ENCODE peak calls at places on chromosome 12, in six cellular contexts. One of them, this sample, is unnamed.

GRCh38 chr12:81699572-81699971 is 59.6 kb downstream of the PPFIA2 start:
- DNase-seq in HFFc6: no peak
- DNase-seq in endothelial cell: no peak
- DNase-seq in right lobe of liver: no peak
- DNase-seq in fibroblast of pulmonary artery: no peak
- DNase-seq in GM13977: no peak
- DNase-seq in this sample: no peak

GRCh38 chr12:43896496-43896895 is 60.6 kb downstream of the TMEM117 start:
- DNase-seq in HFFc6: no peak
- DNase-seq in endothelial cell: no peak
- DNase-seq in right lobe of liver: no peak
- DNase-seq in fibroblast of pulmonary artery: no peak
- DNase-seq in GM13977: no peak
- DNase-seq in this sample: no peak

GRCh38 chr12:76020731-76021672 is 10.6 kb downstream of the PHLDA1 start:
- DNase-seq in HFFc6: peak; percentile 98
- DNase-seq in endothelial cell: no peak
- DNase-seq in right lobe of liver: no peak
- DNase-seq in fibroblast of pulmonary artery: peak; percentile 97
- DNase-seq in GM13977: no peak
- DNase-seq in this sample: no peak

GRCh38 chr12:1474059-1474537 is 120.3 kb downstream of the FBXL14 start:
- DNase-seq in HFFc6: peak; percentile 98
- DNase-seq in endothelial cell: no peak
- DNase-seq in right lobe of liver: no peak
- DNase-seq in fibroblast of pulmonary artery: peak; percentile 90
- DNase-seq in GM13977: no peak
- DNase-seq in this sample: no peak

GRCh38 chr12:89750821-89751227 is 42.2 kb upstream of the ATP2B1 start:
- DNase-seq in HFFc6: peak; percentile 73
- DNase-seq in endothelial cell: no peak
- DNase-seq in right lobe of liver: no peak
- DNase-seq in fibroblast of pulmonary artery: peak; percentile 35
- DNase-seq in GM13977: no peak
- DNase-seq in this sample: no peak

GRCh38 chr12:110369992-110370391 is 33.5 kb downstream of the ANAPC7 start:
- DNase-seq in HFFc6: no peak
- DNase-seq in endothelial cell: no peak
- DNase-seq in right lobe of liver: no peak
- DNase-seq in fibroblast of pulmonary artery: no peak
- DNase-seq in GM13977: no peak
- DNase-seq in this sample: no peak

GRCh38 chr12:126684703-126685102 is 1582.3 kb upstream of the TMEM132C start:
- DNase-seq in HFFc6: no peak
- DNase-seq in endothelial cell: no peak
- DNase-seq in right lobe of liver: no peak
- DNase-seq in fibroblast of pulmonary artery: no peak
- DNase-seq in GM13977: no peak
- DNase-seq in this sample: no peak

GRCh38 chr12:92002673-92003382 is 142.8 kb downstream of the BTG1 start:
- DNase-seq in HFFc6: no peak
- DNase-seq in endothelial cell: no peak
- DNase-seq in right lobe of liver: no peak
- DNase-seq in fibroblast of pulmonary artery: peak; percentile 36
- DNase-seq in GM13977: no peak
- DNase-seq in this sample: no peak

GRCh38 chr12:52120951-52121847 is 41.7 kb downstream of the SMIM41 start:
- DNase-seq in HFFc6: peak; percentile 25
- DNase-seq in endothelial cell: no peak
- DNase-seq in right lobe of liver: no peak
- DNase-seq in fibroblast of pulmonary artery: no peak
- DNase-seq in GM13977: peak; percentile 5
- DNase-seq in this sample: no peak

GRCh38 chr12:66059670-66060069 is 70.9 kb downstream of the LLPH start:
- DNase-seq in HFFc6: no peak
- DNase-seq in endothelial cell: no peak
- DNase-seq in right lobe of liver: no peak
- DNase-seq in fibroblast of pulmonary artery: no peak
- DNase-seq in GM13977: no peak
- DNase-seq in this sample: no peak

GRCh38 chr12:41264281-41264680 is 76.2 kb downstream of the PDZRN4 start:
- DNase-seq in HFFc6: no peak
- DNase-seq in endothelial cell: no peak
- DNase-seq in right lobe of liver: no peak
- DNase-seq in fibroblast of pulmonary artery: peak; percentile 23
- DNase-seq in GM13977: peak; percentile 18
- DNase-seq in this sample: no peak
- TF ChIP-seq CTCF in HFFc6: peak; percentile 64
- TF ChIP-seq CTCF in endothelial cell: peak; percentile 24
- TF ChIP-seq CTCF in right lobe of liver: peak; percentile 43
- TF ChIP-seq CTCF in fibroblast of pulmonary artery: peak; percentile 38
- TF ChIP-seq CTCF in GM13977: peak; percentile 30
- TF ChIP-seq CTCF in this sample: peak; percentile 83

GRCh38 chr12:12624479-12625120 is 12.9 kb downstream of the CREBL2 start:
- DNase-seq in HFFc6: no peak
- DNase-seq in endothelial cell: no peak
- DNase-seq in right lobe of liver: no peak
- DNase-seq in fibroblast of pulmonary artery: no peak
- DNase-seq in GM13977: no peak
- DNase-seq in this sample: no peak
- TF ChIP-seq CTCF in HFFc6: no peak
- TF ChIP-seq CTCF in endothelial cell: no peak
- TF ChIP-seq CTCF in right lobe of liver: no peak
- TF ChIP-seq CTCF in fibroblast of pulmonary artery: no peak
- TF ChIP-seq CTCF in GM13977: no peak
- TF ChIP-seq CTCF in this sample: no peak

GRCh38 chr12:19999793-20000138 is 368.6 kb upstream of the PDE3A start:
- DNase-seq in HFFc6: no peak
- DNase-seq in endothelial cell: no peak
- DNase-seq in right lobe of liver: no peak
- DNase-seq in fibroblast of pulmonary artery: no peak
- DNase-seq in GM13977: no peak
- DNase-seq in this sample: no peak

GRCh38 chr12:19998968-19999792 is 369.2 kb upstream of the PDE3A start:
- DNase-seq in HFFc6: no peak
- DNase-seq in endothelial cell: no peak
- DNase-seq in right lobe of liver: no peak
- DNase-seq in fibroblast of pulmonary artery: no peak
- DNase-seq in GM13977: no peak
- DNase-seq in this sample: no peak

GRCh38 chr12:19992311-19992710 is 376.0 kb upstream of the PDE3A start:
- DNase-seq in HFFc6: no peak
- DNase-seq in endothelial cell: no peak
- DNase-seq in right lobe of liver: no peak
- DNase-seq in fibroblast of pulmonary artery: no peak
- DNase-seq in GM13977: no peak
- DNase-seq in this sample: no peak

GRCh38 chr12:19997996-19998395 is 370.3 kb upstream of the PDE3A start:
- DNase-seq in HFFc6: no peak
- DNase-seq in endothelial cell: no peak
- DNase-seq in right lobe of liver: no peak
- DNase-seq in fibroblast of pulmonary artery: no peak
- DNase-seq in GM13977: no peak
- DNase-seq in this sample: no peak

DNA sequence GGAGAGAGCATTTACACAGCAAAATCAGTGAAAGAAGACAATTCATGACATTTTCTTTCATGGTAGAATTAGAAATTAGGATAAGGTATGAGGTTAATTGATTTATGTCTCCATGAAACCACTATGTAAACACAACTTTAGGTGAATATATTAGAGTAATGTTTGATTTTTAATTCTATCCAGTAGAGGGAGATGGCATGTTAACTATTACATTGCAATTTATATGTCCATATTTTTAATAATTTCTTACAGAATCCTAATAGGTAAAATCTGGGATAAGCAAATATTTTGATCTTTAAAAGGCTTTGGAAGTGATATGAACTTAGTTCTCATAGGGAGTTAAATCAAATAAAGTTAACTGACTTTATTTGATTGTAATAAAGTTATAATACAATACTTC is 373.4 kb upstream of the PDE3A start:
- DNase-seq in HFFc6: no peak
- DNase-seq in endothelial cell: no peak
- DNase-seq in right lobe of liver: no peak
- DNase-seq in fibroblast of pulmonary artery: peak; percentile 49
- DNase-seq in GM13977: no peak
- DNase-seq in this sample: no peak
- TF ChIP-seq CTCF in HFFc6: peak; percentile 21
- TF ChIP-seq CTCF in endothelial cell: no peak
- TF ChIP-seq CTCF in right lobe of liver: peak; percentile 35
- TF ChIP-seq CTCF in fibroblast of pulmonary artery: peak; percentile 41
- TF ChIP-seq CTCF in GM13977: no peak
- TF ChIP-seq CTCF in this sample: peak; percentile 83

DNA sequence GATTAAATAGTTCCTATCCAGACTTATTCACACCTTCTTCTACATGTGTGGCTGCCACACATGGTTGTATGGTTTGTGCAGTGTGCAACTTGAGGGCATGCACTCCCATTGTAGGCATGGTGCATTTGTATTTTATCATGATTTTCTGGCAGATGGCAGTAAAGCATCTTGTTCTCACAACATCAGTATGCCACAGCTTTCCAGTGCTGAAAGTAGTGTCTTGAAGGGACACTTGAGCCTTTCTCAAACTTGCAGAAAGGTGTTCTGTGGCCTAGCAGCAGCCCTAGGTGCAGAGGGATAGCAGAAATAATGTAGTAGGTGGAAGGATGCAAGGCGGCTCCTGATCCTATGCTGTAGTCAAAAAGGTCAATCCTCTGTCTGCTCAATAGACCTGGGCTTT is 72.9 kb downstream of the LMNTD1 start:
- DNase-seq in HFFc6: no peak
- DNase-seq in endothelial cell: no peak
- DNase-seq in right lobe of liver: no peak
- DNase-seq in fibroblast of pulmonary artery: peak; percentile 21
- DNase-seq in GM13977: no peak
- DNase-seq in this sample: no peak
- TF ChIP-seq CTCF in HFFc6: no peak
- TF ChIP-seq CTCF in endothelial cell: no peak
- TF ChIP-seq CTCF in right lobe of liver: no peak
- TF ChIP-seq CTCF in fibroblast of pulmonary artery: no peak
- TF ChIP-seq CTCF in GM13977: no peak
- TF ChIP-seq CTCF in this sample: peak; percentile 39

DNA sequence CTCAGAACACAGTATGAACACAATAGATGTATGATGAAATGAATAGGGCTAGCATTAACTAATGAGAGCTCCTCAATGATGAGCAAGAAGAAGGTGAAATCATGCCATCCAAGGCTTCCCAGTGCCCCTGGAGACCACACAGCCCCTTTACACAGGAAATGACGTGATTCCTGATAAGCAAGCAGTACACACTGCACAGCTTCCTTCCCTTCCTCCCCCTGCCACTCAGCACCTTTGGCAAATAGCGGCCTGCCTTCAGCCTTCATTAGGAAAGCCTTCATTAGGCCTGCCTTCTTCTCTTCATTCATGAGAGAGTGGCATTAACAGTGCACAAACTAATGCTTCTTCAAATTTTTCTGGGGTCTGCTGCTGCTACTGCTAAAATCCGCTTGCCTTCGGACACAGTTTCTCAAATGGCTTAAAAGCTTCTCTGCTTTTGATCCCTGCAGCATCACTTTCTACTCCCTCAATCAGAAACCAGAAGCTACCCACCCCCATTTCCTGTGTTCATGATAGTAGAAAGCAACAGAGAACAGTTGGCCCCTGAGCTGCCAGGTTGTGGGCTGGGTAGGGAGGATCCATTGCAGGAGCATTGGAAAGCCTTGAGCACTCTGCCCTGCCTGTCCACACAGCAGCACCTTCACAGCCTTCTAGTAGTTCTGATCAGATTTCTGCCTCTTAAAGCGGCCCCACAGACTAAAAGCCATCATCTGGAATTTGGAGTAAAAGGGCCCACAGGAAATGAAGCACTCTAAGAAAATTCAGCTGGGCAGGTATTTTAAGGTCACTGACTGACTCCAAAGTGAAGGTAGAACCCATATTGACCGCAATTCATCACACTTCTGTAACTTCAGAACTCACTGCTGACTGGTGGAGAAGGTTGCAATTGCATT is 103.8 kb upstream of the ETV6 start:
- DNase-seq in HFFc6: no peak
- DNase-seq in endothelial cell: no peak
- DNase-seq in right lobe of liver: no peak
- DNase-seq in fibroblast of pulmonary artery: peak; percentile 44
- DNase-seq in GM13977: peak; percentile 78
- DNase-seq in this sample: no peak
- TF ChIP-seq CTCF in HFFc6: peak; percentile 21
- TF ChIP-seq CTCF in endothelial cell: no peak
- TF ChIP-seq CTCF in right lobe of liver: no peak
- TF ChIP-seq CTCF in fibroblast of pulmonary artery: no peak
- TF ChIP-seq CTCF in GM13977: no peak
- TF ChIP-seq CTCF in this sample: no peak

GRCh38 chr12:25825494-25825893 is 133.0 kb upstream of the RASSF8 start:
- DNase-seq in HFFc6: no peak
- DNase-seq in endothelial cell: no peak
- DNase-seq in right lobe of liver: no peak
- DNase-seq in fibroblast of pulmonary artery: peak; percentile 27
- DNase-seq in GM13977: no peak
- DNase-seq in this sample: no peak
- TF ChIP-seq CTCF in HFFc6: no peak
- TF ChIP-seq CTCF in endothelial cell: no peak
- TF ChIP-seq CTCF in right lobe of liver: no peak
- TF ChIP-seq CTCF in fibroblast of pulmonary artery: peak; percentile 19
- TF ChIP-seq CTCF in GM13977: no peak
- TF ChIP-seq CTCF in this sample: peak; percentile 33

DNA sequence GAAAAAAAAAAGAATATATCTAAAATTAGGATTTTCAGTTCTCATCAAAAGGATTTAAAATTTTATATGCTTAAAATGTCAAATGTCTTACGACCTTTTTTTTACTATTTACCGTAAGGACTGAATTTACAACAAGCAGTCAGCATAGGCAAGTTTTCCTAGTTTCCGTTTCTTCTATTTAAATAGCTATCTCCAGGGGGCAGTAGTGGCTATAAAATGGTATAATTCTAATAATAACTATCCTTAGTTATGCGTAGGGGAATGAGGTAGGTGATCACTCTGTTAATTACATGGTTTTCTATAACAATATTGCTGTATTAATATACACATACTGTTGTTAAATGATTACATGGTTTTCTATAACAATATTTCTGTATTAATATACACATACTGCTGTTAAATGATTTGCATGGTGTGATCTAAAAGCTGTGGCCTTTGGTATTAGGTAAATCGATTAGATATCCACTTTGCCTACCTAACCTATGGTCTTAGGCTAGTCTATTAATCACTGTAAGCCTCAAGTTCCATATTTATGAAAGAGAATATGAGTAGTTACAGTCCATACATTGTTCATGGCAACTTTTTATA is 217.7 kb upstream of the PDZRN4 start:
- DNase-seq in HFFc6: no peak
- DNase-seq in endothelial cell: no peak
- DNase-seq in right lobe of liver: no peak
- DNase-seq in fibroblast of pulmonary artery: no peak
- DNase-seq in GM13977: no peak
- DNase-seq in this sample: no peak
- TF ChIP-seq CTCF in HFFc6: no peak
- TF ChIP-seq CTCF in endothelial cell: peak; percentile 47
- TF ChIP-seq CTCF in right lobe of liver: peak; percentile 45
- TF ChIP-seq CTCF in fibroblast of pulmonary artery: no peak
- TF ChIP-seq CTCF in GM13977: no peak
- TF ChIP-seq CTCF in this sample: peak; percentile 70

This sample was measured in chondrocyte.